ENCODE peak calls at places on chromosomes 16 and 17, in nine cellular contexts. One of them, this sample, is unnamed.

GRCh38 chr16:31475949-31476304 is 4.0 kb downstream of the TGFB1I1 start:
- DNase-seq in naive thymus-derived CD4-positive, alpha-beta T cell: no peak
- DNase-seq in iPS DF 6.9: no peak
- DNase-seq in upper lobe of right lung: peak; percentile 81
- DNase-seq in H9: peak; percentile 43
- DNase-seq in left lung: peak; percentile 85
- DNase-seq in Karpas-422: no peak
- DNase-seq in psoas muscle: peak; percentile 51
- DNase-seq in GM23248: no peak
- DNase-seq in this sample: no peak

GRCh38 chr16:29760567-29761279 is 14.9 kb upstream of the C16orf54 start:
- DNase-seq in iPS DF 6.9: no peak
- DNase-seq in naive thymus-derived CD4-positive, alpha-beta T cell: no peak
- DNase-seq in upper lobe of right lung: no peak
- DNase-seq in psoas muscle: no peak
- DNase-seq in Karpas-422: no peak
- DNase-seq in left lung: no peak
- DNase-seq in GM23248: no peak
- DNase-seq in H9: no peak
- DNase-seq in this sample: no peak

GRCh38 chr16:27273670-27274522 is 5.3 kb upstream of the NSMCE1 start:
- DNase-seq in Karpas-422: no peak
- DNase-seq in iPS DF 6.9: no peak
- DNase-seq in GM23248: peak; percentile 72
- DNase-seq in naive thymus-derived CD4-positive, alpha-beta T cell: peak; percentile 56
- DNase-seq in H9: no peak
- DNase-seq in psoas muscle: no peak
- DNase-seq in left lung: no peak
- DNase-seq in upper lobe of right lung: no peak
- DNase-seq in this sample: no peak

GRCh38 chr16:67770371-67770991 is 35.9 kb downstream of the RANBP10 start:
- DNase-seq in left lung: peak; percentile 8
- DNase-seq in psoas muscle: no peak
- DNase-seq in iPS DF 6.9: no peak
- DNase-seq in Karpas-422: no peak
- DNase-seq in naive thymus-derived CD4-positive, alpha-beta T cell: no peak
- DNase-seq in upper lobe of right lung: no peak
- DNase-seq in H9: no peak
- DNase-seq in GM23248: peak; percentile 42
- DNase-seq in this sample: no peak

GRCh38 chr16:50498756-50499155 is 49.4 kb upstream of the NKD1 start:
- DNase-seq in GM23248: peak; percentile 22
- DNase-seq in upper lobe of right lung: no peak
- DNase-seq in left lung: no peak
- DNase-seq in psoas muscle: no peak
- DNase-seq in H9: no peak
- DNase-seq in iPS DF 6.9: no peak
- DNase-seq in naive thymus-derived CD4-positive, alpha-beta T cell: no peak
- DNase-seq in Karpas-422: no peak
- DNase-seq in this sample: no peak

GRCh38 chr17:67718325-67718941 is 697 bp downstream of the NOL11 start:
- DNase-seq in left lung: no peak
- DNase-seq in naive thymus-derived CD4-positive, alpha-beta T cell: no peak
- DNase-seq in H9: peak; percentile 43
- DNase-seq in iPS DF 6.9: no peak
- DNase-seq in psoas muscle: no peak
- DNase-seq in upper lobe of right lung: no peak
- DNase-seq in Karpas-422: peak; percentile 76
- DNase-seq in GM23248: peak; percentile 73
- DNase-seq in this sample: no peak

GRCh38 chr16:79767597-79768280 is 167.2 kb upstream of the MAF start:
- DNase-seq in GM23248: peak; percentile 38
- DNase-seq in H9: no peak
- DNase-seq in left lung: no peak
- DNase-seq in iPS DF 6.9: no peak
- DNase-seq in upper lobe of right lung: no peak
- DNase-seq in psoas muscle: peak; percentile 45
- DNase-seq in naive thymus-derived CD4-positive, alpha-beta T cell: no peak
- DNase-seq in Karpas-422: no peak
- DNase-seq in this sample: no peak

GRCh38 chr16:54453863-54454262 is 167.3 kb upstream of the IRX3 start:
- DNase-seq in GM23248: no peak
- DNase-seq in H9: no peak
- DNase-seq in Karpas-422: no peak
- DNase-seq in upper lobe of right lung: no peak
- DNase-seq in left lung: no peak
- DNase-seq in naive thymus-derived CD4-positive, alpha-beta T cell: no peak
- DNase-seq in psoas muscle: no peak
- DNase-seq in iPS DF 6.9: no peak
- DNase-seq in this sample: no peak

GRCh38 chr17:78474631-78475146 is 96.2 kb downstream of the PGS1 start:
- DNase-seq in naive thymus-derived CD4-positive, alpha-beta T cell: no peak
- DNase-seq in left lung: peak; percentile 43
- DNase-seq in H9: no peak
- DNase-seq in Karpas-422: no peak
- DNase-seq in psoas muscle: no peak
- DNase-seq in GM23248: no peak
- DNase-seq in iPS DF 6.9: no peak
- DNase-seq in upper lobe of right lung: no peak
- DNase-seq in this sample: no peak

GRCh38 chr17:37292429-37293139 is 83.2 kb upstream of the C17orf78 start:
- DNase-seq in H9: no peak
- DNase-seq in naive thymus-derived CD4-positive, alpha-beta T cell: no peak
- DNase-seq in upper lobe of right lung: no peak
- DNase-seq in psoas muscle: no peak
- DNase-seq in GM23248: peak; percentile 15
- DNase-seq in iPS DF 6.9: no peak
- DNase-seq in left lung: no peak
- DNase-seq in Karpas-422: peak; percentile 96
- DNase-seq in this sample: no peak

GRCh38 chr16:67158637-67159600 is 790 bp downstream of the TRADD start:
- DNase-seq in H9: peak; percentile 61
- DNase-seq in iPS DF 6.9: no peak
- DNase-seq in left lung: peak; percentile 85
- DNase-seq in upper lobe of right lung: peak; percentile 83
- DNase-seq in GM23248: peak; percentile 67
- DNase-seq in naive thymus-derived CD4-positive, alpha-beta T cell: peak; percentile 62
- DNase-seq in Karpas-422: peak; percentile 83
- DNase-seq in psoas muscle: peak; percentile 73
- DNase-seq in this sample: peak; percentile 86

GRCh38 chr16:68313116-68313515 is 2.3 kb downstream of the PRMT7 start:
- DNase-seq in left lung: no peak
- DNase-seq in iPS DF 6.9: no peak
- DNase-seq in H9: no peak
- DNase-seq in Karpas-422: no peak
- DNase-seq in psoas muscle: no peak
- DNase-seq in naive thymus-derived CD4-positive, alpha-beta T cell: no peak
- DNase-seq in upper lobe of right lung: no peak
- DNase-seq in GM23248: peak; percentile 38
- DNase-seq in this sample: no peak

GRCh38 chr17:51703364-51704341 is 443.3 kb downstream of the UTP18 start:
- DNase-seq in Karpas-422: no peak
- DNase-seq in left lung: no peak
- DNase-seq in H9: no peak
- DNase-seq in naive thymus-derived CD4-positive, alpha-beta T cell: no peak
- DNase-seq in GM23248: peak; percentile 40
- DNase-seq in iPS DF 6.9: no peak
- DNase-seq in psoas muscle: peak; percentile 68
- DNase-seq in upper lobe of right lung: no peak
- DNase-seq in this sample: peak; percentile 88

GRCh38 chr17:67605259-67605912 is 112.3 kb upstream of the NOL11 start:
- DNase-seq in upper lobe of right lung: no peak
- DNase-seq in GM23248: no peak
- DNase-seq in H9: no peak
- DNase-seq in iPS DF 6.9: no peak
- DNase-seq in Karpas-422: no peak
- DNase-seq in psoas muscle: peak; percentile 76
- DNase-seq in naive thymus-derived CD4-positive, alpha-beta T cell: no peak
- DNase-seq in left lung: no peak
- DNase-seq in this sample: peak; percentile 68

GRCh38 chr16:69166946-69167930 is 19.7 kb upstream of the SNTB2 start:
- DNase-seq in Karpas-422: no peak
- DNase-seq in left lung: no peak
- DNase-seq in GM23248: peak; percentile 59
- DNase-seq in H9: no peak
- DNase-seq in upper lobe of right lung: no peak
- DNase-seq in naive thymus-derived CD4-positive, alpha-beta T cell: no peak
- DNase-seq in psoas muscle: no peak
- DNase-seq in iPS DF 6.9: no peak
- DNase-seq in this sample: no peak

GRCh38 chr17:67223924-67224323 is 21.1 kb downstream of the HELZ start:
- DNase-seq in Karpas-422: peak; percentile 49
- DNase-seq in naive thymus-derived CD4-positive, alpha-beta T cell: no peak
- DNase-seq in psoas muscle: no peak
- DNase-seq in GM23248: no peak
- DNase-seq in left lung: no peak
- DNase-seq in iPS DF 6.9: no peak
- DNase-seq in upper lobe of right lung: no peak
- DNase-seq in H9: no peak
- DNase-seq in this sample: no peak

GRCh38 chr17:16886655-16887322 is 85.1 kb downstream of the TNFRSF13B start:
- DNase-seq in Karpas-422: no peak
- DNase-seq in H9: no peak
- DNase-seq in naive thymus-derived CD4-positive, alpha-beta T cell: no peak
- DNase-seq in upper lobe of right lung: no peak
- DNase-seq in iPS DF 6.9: no peak
- DNase-seq in left lung: no peak
- DNase-seq in psoas muscle: no peak
- DNase-seq in GM23248: peak; percentile 42
- DNase-seq in this sample: no peak

GRCh38 chr16:20300312-20301097 is 26.8 kb downstream of the GP2 start:
- DNase-seq in naive thymus-derived CD4-positive, alpha-beta T cell: peak; percentile 12
- DNase-seq in GM23248: peak; percentile 73
- DNase-seq in H9: peak; percentile 77
- DNase-seq in psoas muscle: no peak
- DNase-seq in upper lobe of right lung: no peak
- DNase-seq in iPS DF 6.9: peak; percentile 61
- DNase-seq in left lung: no peak
- DNase-seq in Karpas-422: peak; percentile 69
- DNase-seq in this sample: no peak

GRCh38 chr17:48724241-48725004 is 1.4 kb downstream of the PRAC2 start:
- DNase-seq in naive thymus-derived CD4-positive, alpha-beta T cell: peak; percentile 61
- DNase-seq in psoas muscle: peak; percentile 90
- DNase-seq in left lung: peak; percentile 87
- DNase-seq in GM23248: peak; percentile 89
- DNase-seq in H9: peak; percentile 85
- DNase-seq in upper lobe of right lung: peak; percentile 91
- DNase-seq in iPS DF 6.9: no peak
- DNase-seq in Karpas-422: peak; percentile 82
- DNase-seq in this sample: peak; percentile 91

DNA sequence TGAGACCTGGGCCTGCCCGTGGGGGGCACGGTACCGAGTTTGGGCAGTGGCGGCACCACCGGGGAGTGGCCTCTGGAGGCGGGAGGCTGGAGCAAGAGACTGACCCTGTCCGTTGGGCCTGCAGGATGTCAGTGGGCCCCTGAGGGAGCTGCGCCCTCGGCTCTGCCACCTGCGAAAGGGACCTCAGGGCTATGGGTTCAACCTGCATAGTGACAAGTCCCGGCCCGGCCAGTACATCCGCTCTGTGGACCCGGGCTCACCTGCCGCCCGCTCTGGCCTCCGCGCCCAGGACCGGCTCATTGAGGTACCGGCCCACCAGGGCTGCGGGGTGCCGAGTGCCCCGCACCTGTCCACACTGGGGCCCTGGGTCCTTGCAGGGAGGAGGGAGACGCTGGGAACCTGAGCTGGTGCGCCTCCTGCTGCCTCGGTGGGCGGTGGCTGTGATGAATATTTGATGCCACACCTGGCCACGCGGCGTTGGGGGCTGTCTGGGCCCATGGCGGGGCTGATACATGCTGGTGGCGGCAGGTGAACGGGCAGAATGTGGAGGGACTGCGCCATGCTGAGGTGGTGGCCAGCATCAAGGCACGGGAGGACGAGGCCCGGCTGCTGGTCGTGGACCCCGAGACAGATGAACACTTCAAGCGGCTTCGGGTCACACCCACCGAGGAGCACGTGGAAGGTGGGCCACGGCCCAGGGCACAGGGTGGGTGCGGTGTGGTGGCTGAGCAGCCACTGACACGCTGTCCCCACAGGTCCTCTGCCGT is 9.7 kb downstream of the NHERF2 start:
- DNase-seq in upper lobe of right lung: peak; percentile 64
- DNase-seq in left lung: peak; percentile 75
- DNase-seq in psoas muscle: no peak
- DNase-seq in GM23248: no peak
- DNase-seq in naive thymus-derived CD4-positive, alpha-beta T cell: no peak
- DNase-seq in H9: no peak
- DNase-seq in Karpas-422: no peak
- DNase-seq in iPS DF 6.9: no peak
- DNase-seq in this sample: no peak
- H3K27ac ChIP-seq in upper lobe of right lung: peak overlapping the region; percentile 94
- H3K27ac ChIP-seq in left lung: peak overlapping the region; percentile 94
- H3K27ac ChIP-seq in psoas muscle: peak overlapping the region; percentile 64
- H3K27ac ChIP-seq in GM23248: peak overlapping the region; percentile 82
- H3K27ac ChIP-seq in naive thymus-derived CD4-positive, alpha-beta T cell: no peak overlapping the region
- H3K27ac ChIP-seq in H9: no peak overlapping the region
- H3K27ac ChIP-seq in Karpas-422: no peak overlapping the region
- H3K27ac ChIP-seq in iPS DF 6.9: no peak overlapping the region
- H3K27ac ChIP-seq in this sample: peak overlapping the region; percentile 93

DNA sequence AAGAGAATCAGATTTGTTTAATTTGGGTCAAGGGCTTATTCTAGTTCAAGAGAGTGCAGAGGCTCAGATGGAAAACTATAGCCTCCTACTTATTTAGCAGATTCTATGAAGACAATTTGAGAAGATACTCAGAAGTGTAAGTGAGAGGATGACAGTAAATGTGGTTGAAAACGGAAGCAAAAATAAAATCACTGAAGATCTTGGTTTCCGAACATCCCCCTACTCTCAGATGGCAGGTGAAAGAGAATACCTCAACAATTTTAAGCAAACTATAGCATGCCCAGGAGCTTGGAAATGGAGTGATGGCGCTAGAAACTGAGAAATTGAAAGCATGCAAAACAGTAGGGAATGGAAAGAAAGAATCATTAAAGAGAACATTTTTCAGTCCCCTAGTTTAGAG is 705.5 kb upstream of the CDH8 start:
- DNase-seq in H9: no peak
- DNase-seq in upper lobe of right lung: no peak
- DNase-seq in left lung: no peak
- DNase-seq in GM23248: no peak
- DNase-seq in naive thymus-derived CD4-positive, alpha-beta T cell: no peak
- DNase-seq in iPS DF 6.9: no peak
- DNase-seq in Karpas-422: no peak
- DNase-seq in psoas muscle: no peak
- DNase-seq in this sample: no peak
- H3K9me3 ChIP-seq in H9: no peaks in the 10 kb centered on the region
- H3K9me3 ChIP-seq in upper lobe of right lung: no peaks in the 10 kb centered on the region
- H3K9me3 ChIP-seq in left lung: no peaks in the 10 kb centered on the region
- H3K9me3 ChIP-seq in GM23248: no peaks in the 10 kb centered on the region
- H3K9me3 ChIP-seq in naive thymus-derived CD4-positive, alpha-beta T cell: no peaks in the 10 kb centered on the region
- H3K9me3 ChIP-seq in iPS DF 6.9: no peaks in the 10 kb centered on the region
- H3K9me3 ChIP-seq in Karpas-422: peaks cover 24% of the 10 kb centered on the region
- H3K9me3 ChIP-seq in psoas muscle: no peaks in the 10 kb centered on the region
- H3K9me3 ChIP-seq in this sample: no peaks in the 10 kb centered on the region

GRCh38 chr16:84650062-84650991 is 2.0 kb downstream of the KLHL36 start:
- DNase-seq in psoas muscle: no peak
- DNase-seq in upper lobe of right lung: no peak
- DNase-seq in GM23248: peak; percentile 91
- DNase-seq in iPS DF 6.9: no peak
- DNase-seq in naive thymus-derived CD4-positive, alpha-beta T cell: no peak
- DNase-seq in left lung: no peak
- DNase-seq in H9: no peak
- DNase-seq in Karpas-422: no peak
- DNase-seq in this sample: no peak
- H3K4me1 ChIP-seq in psoas muscle: no peaks in the 10 kb centered on the region
- H3K4me1 ChIP-seq in upper lobe of right lung: peaks cover 19% of the 10 kb centered on the region
- H3K4me1 ChIP-seq in GM23248: peaks cover 25% of the 10 kb centered on the region
- H3K4me1 ChIP-seq in iPS DF 6.9: peaks cover 1% of the 10 kb centered on the region
- H3K4me1 ChIP-seq in naive thymus-derived CD4-positive, alpha-beta T cell: peaks cover 61% of the 10 kb centered on the region
- H3K4me1 ChIP-seq in left lung: peaks cover 7% of the 10 kb centered on the region
- H3K4me1 ChIP-seq in H9: no peaks in the 10 kb centered on the region
- H3K4me1 ChIP-seq in Karpas-422: peaks cover 13% of the 10 kb centered on the region
- H3K4me1 ChIP-seq in this sample: no peaks in the 10 kb centered on the region

GRCh38 chr17:40290629-40291296 is 3.1 kb downstream of the CDC6 start:
- DNase-seq in GM23248: peak; percentile 96
- DNase-seq in upper lobe of right lung: no peak
- DNase-seq in iPS DF 6.9: no peak
- DNase-seq in naive thymus-derived CD4-positive, alpha-beta T cell: peak; percentile 31
- DNase-seq in psoas muscle: no peak
- DNase-seq in left lung: no peak
- DNase-seq in Karpas-422: peak; percentile 76
- DNase-seq in H9: no peak
- DNase-seq in this sample: no peak
- H3K27ac ChIP-seq in GM23248: peak overlapping the region; percentile 49
- H3K27ac ChIP-seq in upper lobe of right lung: no peak overlapping the region
- H3K27ac ChIP-seq in iPS DF 6.9: no peak overlapping the region
- H3K27ac ChIP-seq in naive thymus-derived CD4-positive, alpha-beta T cell: no peak overlapping the region
- H3K27ac ChIP-seq in psoas muscle: no peak overlapping the region
- H3K27ac ChIP-seq in left lung: no peak overlapping the region
- H3K27ac ChIP-seq in Karpas-422: no peak overlapping the region
- H3K27ac ChIP-seq in H9: no peak overlapping the region
- H3K27ac ChIP-seq in this sample: no peak overlapping the region

This sample was measured in aorta.